ENCODE peak calls at places on chromosomes 13 and 19, in seven cellular contexts. J is choroid plexus epithelial cell; I is stimulated activated CD8-positive, alpha-beta memory T cell treated with anti-CD3 and anti-CD28 coated beads, Interleukin-2, amount 100 ng/mL, for 1 hour; D is T-helper 2 cell; K is B cell; U is thoracic aorta; T is substantia nigra. W is an unnamed sample.

GRCh38 chr13:21744149-21744548 is 73.3 kb downstream of the FGF9 start:
- DNase-seq in T (no peak), I (no peak), J (no peak), K (no peak), U (no peak), D (no peak), W (no peak)

GRCh38 chr19:45477713-45478453 is 10.1 kb downstream of the FOSB start:
- DNase-seq in K (no peak), I (no peak), J (no peak), U (no peak), T (no peak), D (no peak), W (no peak)

GRCh38 chr13:96104516-96104915 is 14.6 kb downstream of the HS6ST3 start:
- DNase-seq in U (no peak), I (no peak), K (no peak), J (no peak), D (no peak), T (no peak), W (no peak)

GRCh38 chr19:40055049-40055448 is 982 bp downstream of the ZNF780B start:
- DNase-seq in J (no peak), U (no peak), T (no peak), K (no peak), D (no peak), I (no peak), W (no peak)

GRCh38 chr19:38059897-38060296 is 152.9 kb downstream of the SIPA1L3 start:
- DNase-seq in U (no peak), D (no peak), T (no peak), I (no peak), K (no peak), J (peak; percentile 39), W (no peak)

GRCh38 chr13:109818891-109819290 is 32.5 kb upstream of the IRS2 start:
- DNase-seq in D (no peak), K (no peak), I (no peak), U (no peak), J (no peak), T (no peak), W (no peak)

GRCh38 chr19:18775586-18776287 is 15.4 kb downstream of the COMP start:
- DNase-seq in K (no peak), J (peak; percentile 48), T (no peak), D (no peak), I (no peak), U (no peak), W (no peak)

GRCh38 chr13:104809483-104809882 is 1726.0 kb downstream of the EFNB2 start:
- DNase-seq in K (no peak), I (no peak), J (peak; percentile 93), T (no peak), U (no peak), D (no peak), W (no peak)

GRCh38 chr13:113856716-113857065 is 7.2 kb downstream of the GAS6 start:
- DNase-seq in J (peak; percentile 57), T (no peak), K (no peak), U (no peak), D (no peak), I (no peak), W (no peak)

GRCh38 chr13:44576396-44577235 is 486 bp upstream of the TSC22D1 start:
- DNase-seq in K (peak; percentile 40), J (no peak), I (no peak), D (peak; percentile 14), U (peak; percentile 24), T (peak; percentile 26), W (peak; percentile 42)

GRCh38 chr19:18781047-18781600 is 10.0 kb downstream of the COMP start:
- DNase-seq in T (no peak), U (no peak), J (no peak), K (no peak), D (no peak), I (no peak), W (no peak)

GRCh38 chr19:17402982-17403855 is 2.2 kb downstream of the BST2 start:
- DNase-seq in T (no peak), I (no peak), J (peak; percentile 46), K (no peak), D (no peak), U (no peak), W (peak; percentile 55)

GRCh38 chr13:26340812-26341211 is 86.9 kb downstream of the CDK8 start:
- DNase-seq in J (peak; percentile 29), I (no peak), U (no peak), D (no peak), K (no peak), T (no peak), W (no peak)

GRCh38 chr13:114053026-114053425 is 79.2 kb upstream of the C13orf46 start:
- DNase-seq in K (no peak), J (peak; percentile 84), T (no peak), I (no peak), U (no peak), D (no peak), W (no peak)

GRCh38 chr19:18224525-18225354 is 1.5 kb downstream of the PDE4C start:
- DNase-seq in T (peak; percentile 75), U (peak; percentile 95), K (peak; percentile 92), D (peak; percentile 84), I (peak; percentile 65), J (peak; percentile 100), W (peak; percentile 80)

GRCh38 chr13:98252931-98253470 is 75.9 kb upstream of the RNF113B start:
- DNase-seq in U (no peak), D (no peak), J (peak; percentile 78), K (no peak), T (no peak), I (no peak), W (no peak)